ENCODE peak calls at places on chromosome 2, in eight cellular contexts. H, L, X, W, J, Z, P and S are unnamed samples.

GRCh38 chr2:113757059-113757657 is 716 bp upstream of the SLC35F5 start:
- DNase-seq in H (no peak), L (no peak), X (no peak), W (no peak), J (no peak), Z (no peak), P (no peak), S (peak; percentile 4)

GRCh38 chr2:191844706-191845105 is 2.2 kb downstream of the CAVIN2 start:
- DNase-seq in H (peak; percentile 58), L (no peak), X (no peak), W (no peak), J (no peak), Z (no peak), P (no peak), S (no peak)

GRCh38 chr2:204475403-204475802 is 69.9 kb upstream of the PARD3B start:
- DNase-seq in H (no peak), L (no peak), X (no peak), W (no peak), J (no peak), Z (no peak), P (no peak), S (no peak)

GRCh38 chr2:26537826-26538475 is 60.0 kb upstream of the OTOF start:
- DNase-seq in H (no peak), L (no peak), X (peak; percentile 59), W (peak; percentile 43), J (no peak), Z (peak; percentile 35), P (no peak), S (no peak)

GRCh38 chr2:72134408-72134996 is 13.2 kb downstream of the CYP26B1 start:
- DNase-seq in H (no peak), L (no peak), X (peak; percentile 53), W (no peak), J (no peak), Z (peak; percentile 34), P (no peak), S (no peak)

GRCh38 chr2:239101071-239101470 is 253.2 kb downstream of the TWIST2 start:
- DNase-seq in H (no peak), L (no peak), X (no peak), W (no peak), J (no peak), Z (no peak), P (no peak), S (no peak)

GRCh38 chr2:38835990-38836389 is 39.7 kb downstream of the DHX57 start:
- DNase-seq in H (no peak), L (no peak), X (no peak), W (no peak), J (peak; percentile 25), Z (no peak), P (no peak), S (no peak)

GRCh38 chr2:176093145-176093888 is 796 bp downstream of the HOXD13 start:
- DNase-seq in H (peak; percentile 82), L (no peak), X (peak; percentile 64), W (peak; percentile 46), J (no peak), Z (peak; percentile 80), P (no peak), S (no peak)

GRCh38 chr2:24724111-24724775 is 68.9 kb downstream of the PTRHD1 start:
- DNase-seq in H (peak; percentile 36), L (no peak), X (no peak), W (no peak), J (no peak), Z (no peak), P (no peak), S (peak; percentile 46)

GRCh38 chr2:11824901-11825592 is 78.6 kb downstream of the LPIN1 start:
- DNase-seq in H (no peak), L (no peak), X (no peak), W (no peak), J (no peak), Z (no peak), P (no peak), S (no peak)

GRCh38 chr2:180520816-180521595 is 459.4 kb upstream of the UBE2E3 start:
- DNase-seq in H (peak; percentile 73), L (no peak), X (no peak), W (no peak), J (no peak), Z (no peak), P (no peak), S (no peak)

GRCh38 chr2:240131941-240132650 is 4.0 kb downstream of the COPS9 start:
- DNase-seq in H (no peak), L (no peak), X (peak; percentile 50), W (peak; percentile 54), J (no peak), Z (peak; percentile 83), P (no peak), S (no peak)

GRCh38 chr2:222848862-222849261 is 12.0 kb upstream of the ACSL3 start:
- DNase-seq in H (no peak), L (no peak), X (no peak), W (no peak), J (no peak), Z (no peak), P (no peak), S (no peak)

DNA sequence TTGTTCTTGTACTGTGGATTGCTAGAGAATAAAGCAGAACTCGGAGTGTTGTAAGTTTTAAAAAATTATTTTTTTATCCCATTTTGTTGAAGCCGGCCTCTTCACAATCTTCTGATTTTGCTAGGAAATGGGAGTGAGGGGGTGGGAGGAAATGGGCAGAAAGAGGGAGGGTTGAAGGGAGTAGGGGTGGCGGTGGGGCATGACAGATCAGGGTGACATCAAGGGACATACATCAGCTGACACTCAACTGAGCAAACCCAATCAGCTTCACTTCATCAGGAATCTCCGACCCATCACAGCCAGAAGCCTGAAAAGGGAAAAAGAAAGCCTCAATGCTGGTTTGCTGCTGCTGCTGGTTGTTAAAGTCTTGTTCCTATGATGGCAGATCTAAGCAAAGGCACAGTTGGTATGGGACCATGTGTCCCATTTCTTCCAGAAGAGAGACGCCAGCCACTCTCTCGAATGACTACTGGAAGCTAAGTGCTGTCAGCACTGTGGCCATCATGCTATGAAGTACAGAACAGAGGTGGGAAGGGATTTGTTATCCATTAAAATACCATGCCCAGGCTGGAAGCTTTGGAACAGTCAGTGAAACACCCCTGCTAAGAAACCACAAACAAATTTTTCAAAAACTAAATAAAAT is 292.0 kb downstream of the STK39 start:
- DNase-seq in H (no peak), L (no peak), X (no peak), W (no peak), J (no peak), Z (no peak), P (no peak), S (no peak)
- H3K4me3 ChIP-seq in H (no peak overlapping the region), L (no peak overlapping the region), X (no peak overlapping the region), W (no peak overlapping the region), J (no peak overlapping the region), Z (no peak overlapping the region), P (no peak overlapping the region), S (no peak overlapping the region)

GRCh38 chr2:159902722-159903121 is 104.7 kb upstream of the CD302 start:
- DNase-seq in H (no peak), L (no peak), X (no peak), W (no peak), J (no peak), Z (no peak), P (no peak), S (no peak)
- H3K4me3 ChIP-seq in H (no peak overlapping the region), L (no peak overlapping the region), X (no peak overlapping the region), W (no peak overlapping the region), J (no peak overlapping the region), Z (no peak overlapping the region), P (no peak overlapping the region), S (no peak overlapping the region)

GRCh38 chr2:182422864-182423263 is 4.0 kb downstream of the PDE1A start:
- DNase-seq in H (no peak), L (no peak), X (no peak), W (no peak), J (no peak), Z (no peak), P (no peak), S (no peak)

GRCh38 chr2:182426915-182427233 is at the start of gene PDE1A:
- DNase-seq in H (no peak), L (no peak), X (no peak), W (no peak), J (no peak), Z (no peak), P (no peak), S (no peak)

GRCh38 chr2:182432051-182432450 is 5.2 kb upstream of the PDE1A start:
- DNase-seq in H (no peak), L (no peak), X (no peak), W (no peak), J (no peak), Z (no peak), P (no peak), S (no peak)

DNA sequence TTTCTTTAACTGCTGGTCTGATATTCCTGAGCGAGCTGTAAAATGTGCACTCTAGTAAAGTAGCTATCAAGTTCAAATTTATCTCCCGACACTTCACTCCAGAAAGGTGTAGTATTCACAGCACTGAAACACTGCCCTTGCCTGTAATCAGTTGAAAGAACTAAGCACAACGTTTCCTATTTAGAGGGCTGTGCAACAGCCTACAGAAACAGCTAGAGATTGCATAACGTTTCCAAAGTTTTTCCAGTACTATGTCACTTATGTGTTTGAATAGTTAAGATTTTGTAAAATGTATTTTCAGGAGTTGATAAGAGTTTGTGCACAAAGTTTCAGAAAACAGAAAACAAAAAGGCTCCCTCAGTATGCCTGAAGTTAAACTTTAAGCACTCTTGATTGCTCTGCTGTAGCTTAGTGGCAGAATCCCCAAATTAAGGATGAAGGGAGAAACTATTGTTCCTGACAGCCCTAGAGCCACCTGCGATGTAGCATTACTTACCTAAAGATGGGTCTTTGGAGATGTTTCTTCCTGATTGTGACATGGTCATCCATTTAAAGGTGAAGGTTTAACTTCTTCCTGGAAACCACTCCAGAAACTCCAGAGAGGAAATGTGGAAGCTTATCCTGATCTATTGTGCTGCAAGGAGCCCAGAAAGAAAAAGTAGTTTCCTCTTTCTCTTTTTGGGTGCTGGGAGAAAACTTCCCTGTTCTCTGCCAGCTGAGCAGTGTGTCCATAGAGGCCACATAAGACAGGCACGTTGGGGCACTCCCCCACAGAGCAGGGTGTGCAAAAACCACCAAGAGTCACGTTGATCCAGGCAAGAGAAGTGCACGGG is 538 bp downstream of the PDE1A start:
- DNase-seq in H (peak; percentile 6), L (no peak), X (no peak), W (no peak), J (no peak), Z (peak; percentile 38), P (no peak), S (no peak)
- H3K4me3 ChIP-seq in H (peak overlapping the region; percentile 38), L (peak overlapping the region; percentile 45), X (peak overlapping the region; percentile 68), W (peak overlapping the region; percentile 63), J (no peak overlapping the region), Z (no peak overlapping the region), P (no peak overlapping the region), S (peak overlapping the region; percentile 14)

DNA sequence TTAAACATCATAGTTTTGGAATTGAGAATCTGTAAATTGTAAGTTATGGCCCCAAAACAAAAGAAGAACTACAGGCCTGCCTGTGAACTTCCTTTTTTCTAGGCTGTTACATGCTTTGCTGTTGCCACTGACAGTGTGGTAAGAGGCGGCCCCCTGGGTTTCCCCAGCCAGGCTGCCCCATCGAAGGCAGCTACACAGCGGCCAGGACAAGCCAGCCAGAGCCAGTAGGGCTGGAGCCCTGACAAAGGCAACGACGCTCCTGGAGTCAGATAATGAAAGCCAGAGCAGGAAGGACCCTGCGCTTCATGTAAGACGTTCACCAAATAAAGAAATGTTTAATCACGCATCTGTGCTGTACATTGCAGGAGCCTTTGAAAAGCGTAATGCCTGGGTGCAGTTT is 55.0 kb downstream of the ANKRD44 start:
- DNase-seq in H (peak; percentile 56), L (no peak), X (peak; percentile 84), W (peak; percentile 84), J (peak; percentile 65), Z (peak; percentile 78), P (no peak), S (no peak)
- H3K4me3 ChIP-seq in H (peak overlapping the region; percentile 14), L (peak overlapping the region; percentile 5), X (peak overlapping the region; percentile 25), W (peak overlapping the region; percentile 35), J (no peak overlapping the region), Z (no peak overlapping the region), P (no peak overlapping the region), S (no peak overlapping the region)